ENCODE peak calls at places on chromosome 12, in ten cellular contexts. P is SJSA1, W is lower leg skin, Y is astrocyte, Q is AG04449, T is WERI-Rb-1, I is HFF-Myc, X is cardiac muscle cell, O is brain microvascular endothelial cell, J is NT2/D1. Z is an unnamed sample.

GRCh38 chr12:113862570-113863454 is 103.3 kb downstream of the RBM19 start:
- DNase-seq in Y (peak), T (no peak), X (no peak), J (peak), W (no peak), Q (peak), P (peak), I (peak), O (peak), Z (peak)

GRCh38 chr12:55831407-55831880 is 2.1 kb upstream of the DNAJC14 start:
- DNase-seq in X (no peak), J (no peak), I (no peak), P (no peak), Q (no peak), T (no peak), Y (no peak), W (no peak), O (no peak), Z (no peak)

GRCh38 chr12:6178981-6179761 is 21.0 kb upstream of the CD9 start:
- DNase-seq in Y (peak), W (no peak), T (no peak), Q (no peak), X (peak), P (peak), J (peak), I (no peak), O (peak), Z (no peak)

GRCh38 chr12:93742086-93742934 is 65.1 kb downstream of the CRADD start:
- DNase-seq in I (peak), X (peak), P (peak), Y (peak), J (peak), O (peak), W (peak), T (peak), Q (no peak), Z (no peak)

GRCh38 chr12:94078138-94078723 is 70.1 kb upstream of the PLXNC1 start:
- DNase-seq in P (no peak), Q (no peak), T (no peak), X (no peak), W (no peak), J (no peak), O (no peak), I (no peak), Y (no peak), Z (no peak)

GRCh38 chr12:4909734-4910501 is at the start of gene KCNA1:
- DNase-seq in W (no peak), T (no peak), I (no peak), Q (no peak), O (no peak), Y (peak), P (no peak), X (peak), J (peak), Z (no peak)

GRCh38 chr12:7190268-7191055 is 976 bp downstream of the PEX5 start:
- DNase-seq in I (no peak), W (peak), P (no peak), O (no peak), Y (peak), Q (no peak), X (peak), J (peak), T (peak), Z (no peak)

GRCh38 chr12:10718279-10718821 is 4.8 kb downstream of the YBX3 start:
- DNase-seq in P (peak), Q (no peak), O (peak), I (peak), T (peak), W (no peak), X (peak), Y (peak), J (no peak), Z (peak)

GRCh38 chr12:86801439-86801838 is 545.2 kb upstream of the MGAT4C start:
- DNase-seq in W (no peak), J (no peak), X (no peak), Q (no peak), O (no peak), Y (no peak), P (no peak), I (no peak), T (no peak), Z (no peak)

GRCh38 chr12:20822415-20822814 is 11.9 kb downstream of the SLCO1B3 start:
- DNase-seq in W (no peak), T (no peak), X (no peak), Y (no peak), I (no peak), P (no peak), Q (no peak), J (no peak), O (no peak), Z (no peak)
- H3K4me3 ChIP-seq in W (no peak), T (no peak), X (no peak), Y (no peak), I (no peak), P (no peak), Q (no peak), J (no peak), O (no peak), Z (no peak)

GRCh38 chr12:109219938-109220337 is 89.1 kb downstream of the FOXN4 start:
- DNase-seq in W (peak), J (no peak), O (no peak), T (no peak), Y (no peak), I (no peak), P (no peak), X (no peak), Q (no peak), Z (no peak)
- H3K4me3 ChIP-seq in W (no peak), J (no peak), O (no peak), T (no peak), Y (no peak), I (no peak), P (no peak), X (no peak), Q (no peak), Z (no peak)

GRCh38 chr12:15220961-15221885 is at the start of gene RERG:
- DNase-seq in X (peak), W (peak), Y (peak), J (peak), I (peak), O (peak), T (peak), P (no peak), Q (no peak), Z (no peak)
- H3K4me3 ChIP-seq in X (peak), W (peak), Y (peak), J (peak), I (no peak), O (peak), T (peak), P (no peak), Q (peak), Z (peak)

GRCh38 chr12:125013816-125014442 is 20.5 kb downstream of the BRI3BP start:
- DNase-seq in X (no peak), Q (no peak), P (no peak), W (no peak), I (no peak), Y (no peak), T (no peak), O (no peak), J (no peak), Z (no peak)

GRCh38 chr12:125018356-125018755 is 24.9 kb downstream of the BRI3BP start:
- DNase-seq in J (no peak), P (no peak), I (no peak), X (no peak), Y (no peak), T (no peak), W (no peak), O (no peak), Q (no peak), Z (no peak)

GRCh38 chr12:125015680-125016310 is 22.4 kb downstream of the BRI3BP start:
- DNase-seq in T (peak), O (no peak), J (no peak), P (no peak), W (no peak), X (no peak), Y (peak), Q (no peak), I (no peak), Z (no peak)

GRCh38 chr12:125017801-125018200 is 24.4 kb downstream of the BRI3BP start:
- DNase-seq in X (no peak), Q (no peak), Y (no peak), I (no peak), J (no peak), P (peak), O (no peak), T (no peak), W (no peak), Z (no peak)

GRCh38 chr12:125014526-125014925 is 21.1 kb downstream of the BRI3BP start:
- DNase-seq in W (no peak), X (no peak), P (no peak), O (no peak), Q (no peak), I (no peak), J (no peak), Y (no peak), T (no peak), Z (no peak)
- H3K4me3 ChIP-seq in W (no peak), X (no peak), P (no peak), O (no peak), Q (no peak), I (no peak), J (no peak), Y (no peak), T (no peak), Z (no peak)

GRCh38 chr12:2833327-2833726 is 1.5 kb downstream of the NRIP2 start:
- DNase-seq in O (no peak), X (no peak), W (no peak), T (no peak), P (no peak), Q (no peak), Y (no peak), J (no peak), I (no peak), Z (no peak)
- H3K4me3 ChIP-seq in O (no peak), X (no peak), W (no peak), T (no peak), P (no peak), Q (no peak), Y (no peak), J (no peak), I (no peak), Z (no peak)

GRCh38 chr12:118187746-118188390 is 51.9 kb downstream of the PEBP1 start:
- DNase-seq in X (no peak), O (no peak), P (no peak), J (no peak), T (no peak), I (no peak), Y (no peak), W (no peak), Q (no peak), Z (no peak)
- H3K4me3 ChIP-seq in X (no peak), O (no peak), P (no peak), J (no peak), T (no peak), I (no peak), Y (no peak), W (no peak), Q (no peak), Z (no peak)

GRCh38 chr12:124418791-124419190 is 123.9 kb downstream of the RFLNA start:
- DNase-seq in W (no peak), I (no peak), X (no peak), O (no peak), Y (no peak), J (no peak), P (no peak), T (no peak), Q (no peak), Z (no peak)

GRCh38 chr12:124419292-124420040 is 124.6 kb downstream of the RFLNA start:
- DNase-seq in P (no peak), O (peak), J (no peak), W (no peak), I (no peak), T (peak), X (no peak), Y (no peak), Q (no peak), Z (no peak)

GRCh38 chr12:124422142-124422569 is 127.3 kb downstream of the RFLNA start:
- DNase-seq in W (peak), J (no peak), P (no peak), I (no peak), T (peak), X (no peak), O (no peak), Q (no peak), Y (no peak), Z (no peak)

GRCh38 chr12:124420972-124421674 is 126.2 kb downstream of the RFLNA start:
- DNase-seq in Y (no peak), J (no peak), W (no peak), T (no peak), I (no peak), X (peak), O (peak), Q (no peak), P (no peak), Z (no peak)

GRCh38 chr12:124420041-124420765 is 125.3 kb downstream of the RFLNA start:
- DNase-seq in P (no peak), I (no peak), Q (no peak), T (no peak), J (no peak), Y (no peak), O (no peak), W (no peak), X (no peak), Z (no peak)
- H3K4me3 ChIP-seq in P (no peak), I (no peak), Q (no peak), T (no peak), J (no peak), Y (no peak), O (no peak), W (no peak), X (no peak), Z (no peak)

DNA sequence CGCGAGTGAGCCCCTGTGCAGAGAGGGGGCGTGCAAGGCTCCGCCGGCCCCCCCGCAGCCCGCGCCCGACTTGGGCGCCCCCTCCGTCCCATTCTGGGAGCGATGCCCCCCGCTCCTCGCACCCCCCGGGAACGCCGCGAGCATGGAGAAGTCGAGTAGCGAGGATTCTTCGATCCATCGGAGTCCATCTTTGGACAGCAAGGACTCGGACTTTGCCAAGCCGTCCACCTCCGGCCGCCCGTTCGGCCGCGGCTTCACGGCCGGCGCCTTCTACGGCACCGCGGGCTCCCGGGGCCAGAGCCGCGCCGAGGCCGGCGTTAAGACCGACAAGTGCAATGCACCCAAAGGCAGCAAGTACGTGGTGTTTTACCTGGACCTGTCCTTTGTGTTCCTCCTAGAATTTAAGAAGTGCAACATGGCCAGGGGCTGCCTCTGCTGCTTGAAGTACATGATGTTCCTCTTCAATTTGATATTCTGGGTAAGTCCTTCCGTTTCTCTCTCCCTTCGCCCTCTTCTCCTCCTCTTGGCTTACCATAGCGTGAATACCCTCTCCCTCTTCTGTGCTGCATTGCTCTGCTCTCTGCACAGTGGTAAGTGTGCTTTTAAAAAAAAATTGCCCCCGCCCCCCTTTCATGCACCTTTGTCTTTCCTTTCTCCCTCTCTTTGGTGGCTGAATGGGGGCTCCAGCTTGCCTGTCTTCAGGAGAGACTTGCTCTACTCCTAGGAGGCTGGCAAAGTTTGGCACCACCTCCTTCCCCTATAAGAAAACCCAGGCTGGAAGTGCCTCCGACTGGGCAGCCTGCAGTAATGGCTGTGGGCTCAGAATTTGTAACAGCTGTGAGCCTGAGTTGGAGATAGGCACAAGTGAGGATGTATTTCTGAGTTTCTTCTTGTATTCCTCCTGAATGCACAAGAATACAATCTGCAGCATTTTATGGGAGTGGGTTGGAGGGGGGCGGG is 123.9 kb downstream of the TSPAN9 start:
- DNase-seq in Q (no peak), W (no peak), I (no peak), J (no peak), X (peak), P (no peak), Y (no peak), T (no peak), O (no peak), Z (no peak)
- H3K4me3 ChIP-seq in Q (peak), W (peak), I (peak), J (peak), X (peak), P (peak), Y (peak), T (peak), O (peak), Z (peak)

GRCh38 chr12:12976366-12976765 is 23.7 kb downstream of the HEBP1 start:
- DNase-seq in J (no peak), X (no peak), W (peak), T (no peak), P (peak), Q (peak), Y (peak), O (peak), I (peak), Z (peak)

GRCh38 chr12:12979731-12980259 is 20.3 kb downstream of the HEBP1 start:
- DNase-seq in Y (peak), O (peak), Q (peak), W (no peak), J (peak), X (no peak), P (peak), T (no peak), I (peak), Z (peak)

GRCh38 chr12:12977231-12977630 is 22.8 kb downstream of the HEBP1 start:
- DNase-seq in O (no peak), Y (peak), J (no peak), T (no peak), Q (no peak), W (no peak), P (peak), X (no peak), I (no peak), Z (no peak)

GRCh38 chr12:12975322-12976077 is 23.5 kb upstream of the GPRC5D start:
- DNase-seq in O (peak), J (peak), Q (no peak), P (peak), Y (no peak), X (peak), T (peak), I (no peak), W (no peak), Z (no peak)

DNA sequence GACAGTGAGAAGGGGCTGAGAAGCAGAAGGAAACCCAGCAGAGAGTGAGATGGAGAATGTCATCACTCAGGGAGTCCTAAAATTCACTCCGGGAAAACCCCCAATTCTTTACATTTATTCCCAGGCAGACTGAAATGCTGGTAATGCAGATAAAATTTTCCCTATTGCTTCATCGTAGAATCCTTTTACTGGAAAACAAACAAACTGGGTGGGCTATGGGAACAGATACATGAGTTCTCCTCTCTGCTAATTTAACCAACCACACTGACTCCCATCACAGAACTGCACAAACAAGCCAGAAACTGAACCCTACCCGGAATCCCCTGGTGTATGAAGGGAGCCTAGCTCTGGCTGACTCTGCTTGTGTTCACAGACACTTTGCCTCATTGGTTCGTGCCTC is 20.9 kb downstream of the HEBP1 start:
- DNase-seq in Q (peak), Y (no peak), X (no peak), I (no peak), J (no peak), W (no peak), O (peak), T (no peak), P (peak), Z (no peak)
- H3K4me3 ChIP-seq in Q (no peak), Y (no peak), X (no peak), I (no peak), J (no peak), W (no peak), O (no peak), T (no peak), P (no peak), Z (no peak)

GRCh38 chr12:53223391-53224267 is 8.4 kb downstream of the RARG start:
- DNase-seq in O (peak), P (peak), Y (peak), T (peak), W (no peak), J (no peak), X (no peak), Q (no peak), I (no peak), Z (no peak)

GRCh38 chr12:53224897-53225634 is 6.9 kb downstream of the RARG start:
- DNase-seq in Y (peak), J (no peak), Q (no peak), I (no peak), T (no peak), P (no peak), X (no peak), W (no peak), O (no peak), Z (no peak)

GRCh38 chr12:53223006-53223305 is 9.1 kb downstream of the RARG start:
- DNase-seq in W (no peak), Y (no peak), T (no peak), O (no peak), P (no peak), X (no peak), J (no peak), Q (no peak), I (no peak), Z (no peak)

GRCh38 chr12:53225635-53226424 is 6.2 kb downstream of the RARG start:
- DNase-seq in W (no peak), X (no peak), Q (no peak), J (no peak), O (no peak), I (no peak), Y (no peak), P (no peak), T (peak), Z (no peak)

GRCh38 chr12:53224268-53224896 is 7.6 kb downstream of the RARG start:
- DNase-seq in X (peak), I (no peak), J (peak), O (no peak), W (no peak), T (peak), Y (no peak), P (no peak), Q (no peak), Z (no peak)
- H3K4me3 ChIP-seq in X (no peak), I (no peak), J (no peak), O (no peak), W (no peak), T (no peak), Y (no peak), P (no peak), Q (no peak), Z (no peak)

Z was measured in skeletal muscle cell.